ENCODE peak calls at places on chromosomes 3 and 15, in five cellular contexts. G is HEK293T, R is right atrium auricular region, J is NCI-H1417, X is heart left ventricle. N is an unnamed sample.

GRCh38 chr15:91224750-91225380 is 124.8 kb downstream of the SV2B start:
- DNase-seq in G (peak), R (no peak), J (peak), X (no peak), N (no peak)

GRCh38 chr15:82968066-82968465 is 15.5 kb upstream of the HOMER2 start:
- DNase-seq in J (no peak), G (no peak), X (no peak), R (no peak), N (no peak)

GRCh38 chr3:8987673-8988655 is 24.7 kb upstream of the RAD18 start:
- DNase-seq in X (peak), G (peak), J (peak), R (peak), N (no peak)

GRCh38 chr15:70435369-70435768 is 328.0 kb downstream of the UACA start:
- DNase-seq in G (no peak), J (no peak), R (no peak), X (no peak), N (no peak)

GRCh38 chr3:69251078-69251805 is 128.8 kb upstream of the LMOD3 start:
- DNase-seq in G (peak), J (peak), X (no peak), R (no peak), N (no peak)

GRCh38 chr3:10935028-10935427 is 57.5 kb upstream of the SLC6A1 start:
- DNase-seq in G (no peak), J (no peak), R (no peak), X (no peak), N (no peak)

GRCh38 chr3:161149529-161149928 is 44.4 kb upstream of the B3GALNT1 start:
- DNase-seq in J (no peak), R (no peak), G (no peak), X (no peak), N (no peak)

GRCh38 chr3:74602471-74602870 is 12.0 kb downstream of the CNTN3 start:
- DNase-seq in G (no peak), R (no peak), J (no peak), X (no peak), N (no peak)

GRCh38 chr3:15563190-15563589 is 38.2 kb downstream of the HACL1 start:
- DNase-seq in J (no peak), X (no peak), G (no peak), R (no peak), N (no peak)

GRCh38 chr3:127450331-127450730 is 140.2 kb downstream of the TPRA1 start:
- DNase-seq in R (no peak), J (no peak), G (no peak), X (no peak), N (peak)

GRCh38 chr15:50227076-50227475 is 38.5 kb downstream of the HDC start:
- DNase-seq in J (no peak), R (no peak), G (no peak), X (no peak), N (no peak)

GRCh38 chr15:74417230-74417629 is 16.5 kb downstream of the SEMA7A start:
- DNase-seq in G (no peak), R (no peak), J (no peak), X (peak), N (no peak)

GRCh38 chr3:149087208-149087607 is 875 bp upstream of the HLTF start:
- DNase-seq in X (no peak), G (no peak), R (no peak), J (no peak), N (no peak)

GRCh38 chr3:44920081-44920480 is 45.7 kb downstream of the TGM4 start:
- DNase-seq in R (no peak), J (no peak), X (no peak), G (no peak), N (no peak)

GRCh38 chr3:43001094-43001553 is 22.0 kb downstream of the GASK1A start:
- DNase-seq in X (peak), J (no peak), G (no peak), R (peak), N (peak)

GRCh38 chr15:80512729-80513670 is 108.8 kb downstream of the ARNT2 start:
- DNase-seq in J (peak), R (no peak), X (no peak), G (no peak), N (no peak)

GRCh38 chr15:100973351-100974034 is 54.3 kb downstream of the LRRK1 start:
- DNase-seq in J (no peak), R (no peak), X (no peak), G (no peak), N (no peak)

GRCh38 chr3:126109860-126110235 is 25.9 kb upstream of the SLC41A3 start:
- DNase-seq in X (no peak), G (no peak), R (peak), J (no peak), N (peak)